ENCODE peak calls at places on chromosomes 4 and X, in four cellular contexts. One of them, this sample, is unnamed.

GRCh38 chrX:16466640-16467432 is 183.1 kb upstream of the S100G start:
- DNase-seq in H9: no peak
- DNase-seq in H1: no peak
- DNase-seq in neuronal stem cell: no peak
- DNase-seq in this sample: peak

GRCh38 chr4:73917081-73917501 is 47.9 kb downstream of the CXCL1 start:
- DNase-seq in H9: no peak
- DNase-seq in H1: no peak
- DNase-seq in neuronal stem cell: no peak
- DNase-seq in this sample: peak

GRCh38 chr4:184375027-184375426 is 99.3 kb downstream of the IRF2 start:
- DNase-seq in H9: no peak
- DNase-seq in H1: no peak
- DNase-seq in neuronal stem cell: no peak
- DNase-seq in this sample: no peak

GRCh38 chr4:21726255-21726815 is 222.2 kb downstream of the KCNIP4 start:
- DNase-seq in H9: no peak
- DNase-seq in H1: no peak
- DNase-seq in neuronal stem cell: no peak
- DNase-seq in this sample: peak

GRCh38 chrX:53284684-53285447 is 3.5 kb upstream of the IQSEC2 start:
- DNase-seq in H9: peak
- DNase-seq in H1: peak
- DNase-seq in neuronal stem cell: peak
- DNase-seq in this sample: peak

GRCh38 chr4:176425035-176425434 is 105.3 kb downstream of the SPCS3 start:
- DNase-seq in H9: no peak
- DNase-seq in H1: no peak
- DNase-seq in neuronal stem cell: no peak
- DNase-seq in this sample: no peak

GRCh38 chrX:120625366-120625765 is 4.5 kb downstream of the C1GALT1C1 start:
- DNase-seq in H9: no peak
- DNase-seq in H1: no peak
- DNase-seq in neuronal stem cell: no peak
- DNase-seq in this sample: no peak

GRCh38 chrX:130117166-130117565 is 6.9 kb upstream of the ELF4 start:
- DNase-seq in H9: no peak
- DNase-seq in H1: no peak
- DNase-seq in neuronal stem cell: no peak
- DNase-seq in this sample: no peak

GRCh38 chr4:79042079-79042674 is 102.9 kb upstream of the PAQR3 start:
- DNase-seq in H9: no peak
- DNase-seq in H1: no peak
- DNase-seq in neuronal stem cell: peak
- DNase-seq in this sample: peak

GRCh38 chr4:42712854-42713253 is 55.9 kb upstream of the ATP8A1 start:
- DNase-seq in H9: no peak
- DNase-seq in H1: no peak
- DNase-seq in neuronal stem cell: no peak
- DNase-seq in this sample: no peak

GRCh38 chrX:100410901-100411801 is 1.1 kb upstream of the PCDH19 start:
- DNase-seq in H9: peak
- DNase-seq in H1: peak
- DNase-seq in neuronal stem cell: no peak
- DNase-seq in this sample: no peak

GRCh38 chrX:140034916-140035315 is 69.6 kb upstream of the CXorf66 start:
- DNase-seq in H9: no peak
- DNase-seq in H1: no peak
- DNase-seq in neuronal stem cell: no peak
- DNase-seq in this sample: no peak

GRCh38 chrX:45154033-45154360 is 46.7 kb downstream of the DIPK2B start:
- DNase-seq in H9: no peak
- DNase-seq in H1: no peak
- DNase-seq in neuronal stem cell: no peak
- DNase-seq in this sample: no peak

GRCh38 chrX:65273152-65273551 is 261.4 kb downstream of the LAS1L start:
- DNase-seq in H9: no peak
- DNase-seq in H1: no peak
- DNase-seq in neuronal stem cell: no peak
- DNase-seq in this sample: no peak

GRCh38 chr4:13289391-13289790 is 194.7 kb downstream of the RAB28 start:
- DNase-seq in H9: no peak
- DNase-seq in H1: no peak
- DNase-seq in neuronal stem cell: no peak
- DNase-seq in this sample: peak

GRCh38 chr4:144683516-144683915 is 37.6 kb downstream of the HHIP start:
- DNase-seq in H9: no peak
- DNase-seq in H1: no peak
- DNase-seq in neuronal stem cell: no peak
- DNase-seq in this sample: no peak

GRCh38 chrX:148538582-148538981 is 38.2 kb downstream of the AFF2 start:
- DNase-seq in H9: no peak
- DNase-seq in H1: no peak
- DNase-seq in neuronal stem cell: no peak
- DNase-seq in this sample: no peak

GRCh38 chr4:107348188-107348872 is 312.2 kb upstream of the DKK2 start:
- DNase-seq in H9: no peak
- DNase-seq in H1: no peak
- DNase-seq in neuronal stem cell: no peak
- DNase-seq in this sample: no peak

GRCh38 chr4:10184051-10184450 is 67.5 kb upstream of the WDR1 start:
- DNase-seq in H9: no peak
- DNase-seq in H1: no peak
- DNase-seq in neuronal stem cell: no peak
- DNase-seq in this sample: no peak

GRCh38 chrX:44244008-44244407 is 99.5 kb downstream of the EFHC2 start:
- DNase-seq in H9: no peak
- DNase-seq in H1: no peak
- DNase-seq in neuronal stem cell: peak
- DNase-seq in this sample: peak

GRCh38 chrX:96389314-96390048 is 295.2 kb upstream of the DIAPH2 start:
- DNase-seq in H9: no peak
- DNase-seq in H1: no peak
- DNase-seq in neuronal stem cell: no peak
- DNase-seq in this sample: no peak

GRCh38 chr4:8524595-8525382 is 55.4 kb upstream of the GPR78 start:
- DNase-seq in H9: no peak
- DNase-seq in H1: no peak
- DNase-seq in neuronal stem cell: no peak
- DNase-seq in this sample: no peak
- H2BK12ac ChIP-seq in H9: no peak
- H2BK12ac ChIP-seq in H1: peak
- H2BK12ac ChIP-seq in neuronal stem cell: no peak
- H2BK12ac ChIP-seq in this sample: no peak

GRCh38 chrX:69107231-69107739 is 58.0 kb downstream of the PJA1 start:
- DNase-seq in H9: peak
- DNase-seq in H1: no peak
- DNase-seq in neuronal stem cell: no peak
- DNase-seq in this sample: no peak
- H2BK5ac ChIP-seq in H9: no peak
- H2BK5ac ChIP-seq in H1: peak
- H2BK5ac ChIP-seq in neuronal stem cell: no peak
- H2BK5ac ChIP-seq in this sample: no peak

DNA sequence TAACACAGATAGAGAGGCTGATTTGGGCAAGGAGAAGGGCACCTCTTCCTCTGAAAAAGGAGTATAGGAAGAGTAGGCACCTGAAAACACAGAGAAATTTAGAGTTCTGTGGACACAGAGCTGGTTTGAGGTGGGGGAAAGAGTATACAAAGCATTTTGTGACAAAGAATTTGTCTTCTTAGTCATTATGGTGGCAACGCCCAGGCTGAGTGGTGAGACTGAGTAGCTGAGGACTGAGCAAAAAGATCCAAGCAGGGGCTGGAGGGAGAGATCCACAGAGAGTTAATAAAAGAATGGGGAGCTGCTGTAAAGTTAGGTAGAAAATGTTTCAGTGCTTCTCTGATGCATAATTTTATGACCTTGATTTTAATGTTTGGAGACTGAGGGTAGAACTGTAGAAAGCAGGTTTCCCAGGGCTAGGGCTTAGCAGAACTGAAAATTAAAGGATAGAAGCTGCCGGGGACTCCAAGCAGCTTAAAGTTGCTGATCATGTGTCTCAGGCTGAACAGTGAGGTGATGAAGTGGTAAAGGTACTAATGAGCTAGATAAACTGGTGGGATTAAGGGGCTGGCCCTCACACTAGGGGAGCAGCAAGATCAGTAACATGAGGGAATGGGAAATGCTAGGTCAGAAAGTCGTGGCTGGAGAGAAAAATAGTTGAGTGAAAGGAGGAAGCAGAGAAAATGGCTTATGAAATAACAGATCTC is 118.9 kb downstream of the CEP44 start:
- DNase-seq in H9: no peak
- DNase-seq in H1: no peak
- DNase-seq in neuronal stem cell: no peak
- DNase-seq in this sample: peak
- H2BK12ac ChIP-seq in H9: no peak
- H2BK12ac ChIP-seq in H1: peak
- H2BK12ac ChIP-seq in neuronal stem cell: no peak
- H2BK12ac ChIP-seq in this sample: peak

DNA sequence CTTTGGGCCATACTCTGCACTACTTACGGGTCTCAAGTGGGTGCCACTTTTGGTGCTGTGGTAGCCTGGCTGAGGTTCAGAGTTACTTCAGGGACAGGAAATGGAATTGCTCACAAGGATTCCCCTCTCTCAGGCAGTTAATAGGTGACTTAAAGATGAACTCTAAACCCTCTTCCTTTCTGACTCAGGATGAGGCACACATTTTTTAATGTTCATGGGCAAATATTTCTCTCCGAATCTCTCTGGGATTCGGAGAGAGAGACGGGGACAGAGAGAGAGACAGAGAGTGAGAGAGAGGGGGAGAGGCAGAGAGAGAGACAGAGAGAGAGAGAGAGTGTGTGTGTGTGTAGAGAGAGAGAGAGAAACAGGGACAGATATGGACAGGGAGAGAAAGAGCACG is 79.8 kb downstream of the NYX start:
- DNase-seq in H9: no peak
- DNase-seq in H1: no peak
- DNase-seq in neuronal stem cell: no peak
- DNase-seq in this sample: peak
- H2BK5ac ChIP-seq in H9: no peak
- H2BK5ac ChIP-seq in H1: no peak
- H2BK5ac ChIP-seq in neuronal stem cell: no peak
- H2BK5ac ChIP-seq in this sample: no peak

DNA sequence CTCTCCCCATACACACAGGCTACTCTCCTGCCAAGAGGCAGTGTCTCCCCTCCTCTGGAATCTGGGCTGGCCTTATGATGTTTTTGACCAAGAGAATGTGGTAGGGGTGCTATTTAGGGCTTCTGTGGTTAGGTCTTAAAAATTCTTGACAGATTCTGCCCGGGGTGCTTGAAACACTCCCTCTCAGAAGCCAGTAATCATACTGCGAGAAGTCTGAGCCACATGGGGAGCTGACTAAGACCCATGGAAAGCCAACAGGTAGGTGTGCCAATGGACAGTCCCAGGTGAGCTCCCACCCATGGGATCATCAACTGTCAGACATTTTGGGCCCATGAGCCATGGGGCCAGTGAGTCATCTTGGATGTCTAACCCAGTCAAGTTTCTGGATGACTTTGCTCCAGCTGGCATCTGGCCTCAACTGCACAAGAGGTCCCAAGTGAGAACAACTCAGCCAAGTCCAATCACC is 315.7 kb downstream of the FBXW7 start:
- DNase-seq in H9: no peak
- DNase-seq in H1: no peak
- DNase-seq in neuronal stem cell: no peak
- DNase-seq in this sample: no peak
- H2BK12ac ChIP-seq in H9: no peak
- H2BK12ac ChIP-seq in H1: no peak
- H2BK12ac ChIP-seq in neuronal stem cell: peak
- H2BK12ac ChIP-seq in this sample: no peak

GRCh38 chr4:2331043-2331420 is 69.1 kb upstream of the MXD4 start:
- DNase-seq in H9: no peak
- DNase-seq in H1: no peak
- DNase-seq in neuronal stem cell: no peak
- DNase-seq in this sample: no peak
- H2BK5ac ChIP-seq in H9: no peak
- H2BK5ac ChIP-seq in H1: no peak
- H2BK5ac ChIP-seq in neuronal stem cell: peak
- H2BK5ac ChIP-seq in this sample: no peak

This sample was measured in mesenchymal stem cell.